ENCODE peak calls at places on chromosome 15, in nine cellular contexts. I is glutamatergic neuron; S is neural crest cell; M is dorsolateral prefrontal cortex; R is astrocyte of the spinal cord; X is cardiac fibroblast; F is nephron progenitor cell; A is CD4-positive, alpha-beta T cell; W is transverse colon. O is an unnamed sample.

GRCh38 chr15:29456255-29456654 is 186.6 kb upstream of the NSMCE3 start:
- DNase-seq in X (no peak), R (no peak), W (no peak), S (no peak), F (no peak), I (no peak), M (no peak), A (no peak), O (no peak)

GRCh38 chr15:39594056-39594763 is 13.3 kb downstream of the THBS1 start:
- DNase-seq in M (no peak), R (peak; percentile 15), S (no peak), F (no peak), A (peak; percentile 11), X (peak; percentile 25), W (peak; percentile 47), I (no peak), O (no peak)

GRCh38 chr15:92958105-92958504 is 58.0 kb downstream of the CHD2 start:
- DNase-seq in S (no peak), W (no peak), F (no peak), M (no peak), A (peak; percentile 13), R (peak; percentile 69), X (peak; percentile 71), I (no peak), O (no peak)

GRCh38 chr15:90637693-90638092 is 79.5 kb upstream of the BLM start:
- DNase-seq in W (no peak), S (no peak), M (no peak), F (no peak), I (peak; percentile 89), A (no peak), X (no peak), R (no peak), O (no peak)

GRCh38 chr15:65532738-65533051 is 2.4 kb downstream of the HACD3 start:
- DNase-seq in W (no peak), I (no peak), M (no peak), R (no peak), F (no peak), S (no peak), A (no peak), X (peak; percentile 35), O (no peak)

GRCh38 chr15:65939901-65940617 is 70.8 kb downstream of the RAB11A start:
- DNase-seq in X (peak; percentile 92), M (no peak), W (no peak), F (no peak), S (no peak), A (no peak), I (no peak), R (peak; percentile 81), O (no peak)

GRCh38 chr15:63827113-63827512 is 6.6 kb downstream of the HERC1 start:
- DNase-seq in I (no peak), X (no peak), W (no peak), S (no peak), M (no peak), R (no peak), F (no peak), A (no peak), O (no peak)

GRCh38 chr15:71471347-71471746 is 339.0 kb upstream of the NR2E3 start:
- DNase-seq in W (no peak), M (no peak), S (no peak), R (no peak), A (no peak), F (no peak), X (no peak), I (no peak), O (no peak)

GRCh38 chr15:52011711-52012144 is 7.3 kb upstream of the MAPK6 start:
- DNase-seq in W (no peak), R (no peak), F (no peak), X (peak; percentile 63), S (no peak), M (no peak), I (no peak), A (no peak), O (no peak)

GRCh38 chr15:49406352-49407118 is 16.5 kb upstream of the FGF7 start:
- DNase-seq in F (no peak), W (no peak), I (no peak), S (no peak), X (no peak), M (no peak), R (no peak), A (no peak), O (no peak)

GRCh38 chr15:99511865-99512632 is 53.7 kb upstream of the MEF2A start:
- DNase-seq in A (no peak), F (no peak), X (peak; percentile 26), S (no peak), R (no peak), W (no peak), I (peak; percentile 25), M (no peak), O (no peak)

GRCh38 chr15:60026555-60026954 is 22.4 kb downstream of the FOXB1 start:
- DNase-seq in W (no peak), R (no peak), X (no peak), S (no peak), I (no peak), A (no peak), M (no peak), F (no peak), O (no peak)

GRCh38 chr15:98442379-98442833 is 205.9 kb upstream of the IGF1R start:
- DNase-seq in F (peak; percentile 76), I (peak; percentile 78), R (peak; percentile 88), M (peak; percentile 64), A (peak; percentile 23), S (peak; percentile 63), W (peak; percentile 45), X (peak; percentile 83), O (peak; percentile 69)

GRCh38 chr15:99477745-99478525 is 87.8 kb upstream of the MEF2A start:
- DNase-seq in F (no peak), W (no peak), X (no peak), R (no peak), I (no peak), S (no peak), A (no peak), M (no peak), O (no peak)

GRCh38 chr15:90561344-90562244 is 31.9 kb downstream of the CRTC3 start:
- DNase-seq in A (no peak), S (no peak), W (no peak), I (no peak), M (no peak), X (peak; percentile 27), F (no peak), R (peak; percentile 19), O (no peak)

GRCh38 chr15:53354905-53355304 is 404.6 kb downstream of the WDR72 start:
- DNase-seq in X (no peak), S (no peak), A (no peak), R (no peak), M (no peak), W (no peak), F (no peak), I (no peak), O (no peak)

GRCh38 chr15:43775411-43775965 is 1.3 kb downstream of the ELL3 start:
- DNase-seq in A (no peak), R (peak; percentile 43), W (peak; percentile 89), X (peak; percentile 58), F (no peak), M (no peak), S (peak; percentile 14), I (no peak), O (no peak)

GRCh38 chr15:88166330-88166993 is 90.1 kb downstream of the NTRK3 start:
- DNase-seq in S (peak; percentile 28), I (no peak), W (no peak), F (peak; percentile 88), M (no peak), X (peak; percentile 2), R (no peak), A (no peak), O (peak; percentile 68)

GRCh38 chr15:93485922-93486327 is 396.9 kb upstream of the RGMA start:
- DNase-seq in X (no peak), F (no peak), W (no peak), M (no peak), A (no peak), S (no peak), I (no peak), R (no peak), O (no peak)

GRCh38 chr15:79881254-79881653 is 15.6 kb downstream of the MTHFS start:
- DNase-seq in I (no peak), R (no peak), S (no peak), F (no peak), A (no peak), X (no peak), W (no peak), M (no peak), O (no peak)

GRCh38 chr15:20351448-20351961 is 190.1 kb downstream of the GOLGA6L6 start:
- DNase-seq in W (no peak), M (no peak), S (no peak), F (no peak), R (no peak), X (no peak), A (no peak), I (no peak), O (peak; percentile 34)

GRCh38 chr15:84113919-84114318 is 121.7 kb upstream of the GOLGA6L4 start:
- DNase-seq in W (no peak), S (no peak), X (no peak), M (no peak), A (no peak), F (no peak), R (no peak), I (no peak), O (no peak)

DNA sequence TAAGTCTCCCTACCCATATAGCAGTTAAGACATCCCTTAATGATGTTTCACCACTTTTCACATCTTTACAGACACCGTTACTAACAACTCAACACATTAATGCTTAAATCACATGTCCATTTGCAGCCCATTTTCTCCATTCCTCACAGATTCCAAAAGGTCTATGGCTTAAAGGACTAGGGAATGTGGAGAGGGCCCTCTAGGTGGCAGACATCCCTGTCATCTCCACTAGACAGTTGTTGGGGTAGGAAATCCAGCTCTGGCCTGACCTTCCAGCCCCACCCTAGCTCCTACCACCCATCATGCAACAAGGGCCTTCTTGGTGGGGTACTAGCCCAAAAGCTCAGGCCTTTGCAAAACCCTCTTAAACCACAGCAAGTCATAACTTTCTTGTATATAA is 25.2 kb downstream of the CPEB1 start:
- DNase-seq in I (no peak), A (no peak), S (no peak), R (no peak), W (no peak), X (no peak), F (no peak), M (no peak), O (no peak)
- TF ChIP-seq CTCF in I (no peak), A (no peak), S (no peak), R (peak; percentile 10), W (no peak), X (no peak), F (no peak), M (no peak), O (no peak)

GRCh38 chr15:74976159-74976558 is 19.2 kb upstream of the SCAMP5 start:
- DNase-seq in M (no peak), I (no peak), A (no peak), S (no peak), R (no peak), X (no peak), W (no peak), F (no peak), O (no peak)
- TF ChIP-seq CTCF in M (peak; percentile 7), I (no peak), A (no peak), S (no peak), R (no peak), X (no peak), W (no peak), F (no peak), O (no peak)

GRCh38 chr15:46589088-46589487 is 954.3 kb downstream of the SQOR start:
- DNase-seq in S (no peak), R (no peak), M (no peak), F (no peak), I (no peak), W (no peak), A (no peak), X (no peak), O (no peak)
- TF ChIP-seq CTCF in S (no peak), R (no peak), M (no peak), F (no peak), I (no peak), W (no peak), A (no peak), X (no peak), O (no peak)

GRCh38 chr15:25134546-25134945 is 179.8 kb downstream of the SNRPN start:
- DNase-seq in A (no peak), X (peak; percentile 10), F (no peak), S (no peak), W (no peak), I (no peak), R (peak; percentile 1), M (no peak), O (no peak)
- TF ChIP-seq CTCF in A (no peak), X (peak; percentile 22), F (peak; percentile 15), S (peak; percentile 37), W (no peak), I (peak; percentile 61), R (no peak), M (no peak), O (peak; percentile 29)